ENCODE peak calls at places on chromosome X, in six cellular contexts. K, J, H, I, O and B are unnamed samples.

GRCh38 chrX:117996918-117997480 is 119.6 kb downstream of the KLHL13 start:
- DNase-seq in K (peak), J (no peak), H (peak), I (no peak), O (peak), B (no peak)

GRCh38 chrX:94655180-94655579 is 981.2 kb downstream of the FAM133A start:
- DNase-seq in K (no peak), J (no peak), H (no peak), I (no peak), O (no peak), B (no peak)

GRCh38 chrX:147981038-147981752 is at the start of gene FMR1NB:
- DNase-seq in K (no peak), J (no peak), H (no peak), I (no peak), O (no peak), B (no peak)

GRCh38 chrX:24702362-24703184 is 8.9 kb downstream of the POLA1 start:
- DNase-seq in K (peak), J (no peak), H (no peak), I (no peak), O (no peak), B (no peak)

GRCh38 chrX:23981711-23982110 is 45.3 kb downstream of the KLHL15 start:
- DNase-seq in K (no peak), J (no peak), H (no peak), I (no peak), O (no peak), B (no peak)

GRCh38 chrX:20038966-20039365 is 48.1 kb upstream of the BCLAF3 start:
- DNase-seq in K (no peak), J (no peak), H (no peak), I (no peak), O (no peak), B (no peak)

GRCh38 chrX:17500145-17500579 is 125.2 kb downstream of the NHS start:
- DNase-seq in K (no peak), J (no peak), H (no peak), I (no peak), O (peak), B (peak)

GRCh38 chrX:140298946-140299345 is 205.9 kb downstream of the SOX3 start:
- DNase-seq in K (no peak), J (no peak), H (no peak), I (no peak), O (no peak), B (peak)

GRCh38 chrX:74924449-74925209 is 623 bp downstream of the NEXMIF start:
- DNase-seq in K (peak), J (no peak), H (no peak), I (no peak), O (no peak), B (peak)

GRCh38 chrX:36867143-36867542 is 141.0 kb upstream of the FAM47C start:
- DNase-seq in K (peak), J (no peak), H (peak), I (no peak), O (peak), B (peak)

GRCh38 chrX:76428243-76429130 is 977 bp downstream of the MAGEE1 start:
- DNase-seq in K (no peak), J (no peak), H (no peak), I (no peak), O (no peak), B (no peak)